ENCODE peak calls at places on chromosomes 16 and 17, in eight cellular contexts. E, R, O, K, G, D, P and Y are unnamed samples.
A peak's percentile ranks its signal among the peaks of the same experiment; 100 is the strongest.

GRCh38 chr17:75289832-75290337 is 652 bp upstream of the SLC25A19 start:
- DNase-seq in D (peak; percentile 52), G (no peak), P (peak; percentile 53), E (no peak), R (peak; percentile 65), O (peak; percentile 80), K (no peak), Y (peak; percentile 86)

GRCh38 chr17:41773731-41774193 is 12.7 kb downstream of the JUP start:
- DNase-seq in D (no peak), R (peak; percentile 25), K (no peak), G (no peak), O (no peak), P (peak; percentile 38), E (no peak), Y (no peak)

GRCh38 chr16:27489421-27489820 is 60.3 kb downstream of the GTF3C1 start:
- DNase-seq in D (no peak), K (no peak), E (no peak), G (no peak), R (no peak), P (no peak), O (no peak), Y (no peak)

GRCh38 chr17:41322264-41322902 is 6.9 kb upstream of the KRTAP17-1 start:
- DNase-seq in E (no peak), K (no peak), O (no peak), G (no peak), D (no peak), R (peak; percentile 71), P (no peak), Y (peak; percentile 62)

GRCh38 chr16:30761427-30761927 is 385 bp downstream of the CFAP119 start:
- DNase-seq in P (no peak), O (no peak), E (peak; percentile 54), G (peak; percentile 51), D (peak; percentile 18), K (no peak), R (peak; percentile 24), Y (no peak)

GRCh38 chr17:4607773-4608187 is 23.5 kb downstream of the SMTNL2 start:
- DNase-seq in D (peak; percentile 83), G (no peak), E (peak; percentile 3), K (peak; percentile 59), R (peak; percentile 67), P (peak; percentile 82), O (no peak), Y (peak; percentile 59)

GRCh38 chr16:12146966-12147365 is 170.4 kb downstream of the SNX29 start:
- DNase-seq in D (no peak), R (no peak), O (no peak), K (no peak), G (no peak), E (no peak), P (no peak), Y (peak; percentile 52)

GRCh38 chr16:1159973-1160772 is 7.3 kb downstream of the CACNA1H start:
- DNase-seq in G (no peak), O (no peak), E (no peak), R (no peak), P (peak; percentile 47), K (no peak), D (peak; percentile 80), Y (no peak)

GRCh38 chr17:4710693-4711634 is 532 bp downstream of the ARRB2 start:
- DNase-seq in D (no peak), R (no peak), G (no peak), O (no peak), E (no peak), P (no peak), K (peak; percentile 49), Y (peak; percentile 22)

GRCh38 chr17:1134634-1135324 is 45.0 kb downstream of the ABR start:
- DNase-seq in E (no peak), R (no peak), G (no peak), K (no peak), P (peak; percentile 75), O (peak; percentile 77), D (peak; percentile 77), Y (no peak)

GRCh38 chr16:29808219-29808900 is 2.0 kb downstream of the MAZ start:
- DNase-seq in O (no peak), E (no peak), G (no peak), R (no peak), K (no peak), D (no peak), P (peak; percentile 29), Y (no peak)

DNA sequence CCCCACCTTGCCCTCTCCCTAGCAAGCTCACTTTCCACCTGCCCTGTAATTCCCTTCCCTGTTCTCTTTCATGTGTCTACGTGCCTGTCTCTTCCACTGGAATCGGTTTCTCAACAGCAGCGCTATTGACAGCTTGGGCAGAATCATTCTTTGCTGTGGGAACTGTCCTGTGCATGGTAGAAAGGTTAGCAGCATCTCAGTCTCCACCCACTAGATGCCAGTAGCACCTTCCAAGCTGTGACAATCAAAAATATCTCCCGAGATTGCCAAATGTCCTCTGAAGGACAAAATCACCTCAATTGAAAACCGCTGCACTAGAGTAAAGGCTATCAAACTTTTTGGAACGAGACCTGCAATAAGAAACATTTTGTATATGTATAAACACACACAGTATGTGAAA is 41.6 kb upstream of the KSR1 start:
- DNase-seq in R (no peak), E (no peak), P (no peak), K (no peak), D (no peak), G (no peak), O (no peak), Y (no peak)
- TF ChIP-seq CTCF in R (no peak), E (no peak), P (no peak), K (no peak), D (no peak), G (no peak), O (no peak), Y (no peak)

DNA sequence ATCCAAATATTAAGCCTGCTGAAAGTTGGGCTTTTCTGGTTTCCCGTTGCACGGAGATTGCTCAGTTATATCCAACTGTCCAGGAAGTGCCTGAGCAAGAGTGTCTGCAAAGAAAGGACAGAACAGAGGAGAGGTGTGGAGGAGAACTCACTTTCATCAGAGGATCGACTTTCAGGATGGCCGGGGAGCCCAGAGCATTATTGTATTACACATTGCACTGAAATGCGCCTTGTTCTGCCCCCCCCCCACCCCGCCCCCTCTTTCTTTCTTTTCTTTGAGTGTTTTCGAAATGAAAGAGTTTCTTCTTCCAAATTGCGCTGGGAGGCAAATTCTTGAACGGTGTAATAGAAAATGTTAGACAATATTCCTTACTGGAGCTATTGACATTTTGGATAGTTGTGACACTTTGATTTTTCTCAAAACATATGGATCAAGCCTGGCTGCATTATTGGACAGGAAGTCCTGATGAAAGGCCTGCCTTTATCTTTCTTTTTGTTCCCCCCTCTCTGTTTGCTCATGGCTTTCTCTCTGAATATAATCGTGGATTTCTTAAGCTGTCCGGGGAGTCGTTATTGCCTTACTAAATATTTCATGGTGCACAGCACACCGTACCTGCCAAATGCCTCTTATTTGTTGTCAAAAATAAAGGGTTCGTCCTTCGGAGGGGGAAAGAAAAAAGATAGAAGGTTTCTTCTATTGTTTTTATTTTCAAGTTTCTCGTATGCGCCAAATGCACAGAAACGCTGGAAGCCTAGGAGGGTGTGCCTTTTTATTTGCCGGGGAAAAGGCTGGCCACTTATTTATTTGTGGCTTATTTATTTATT is 110.8 kb downstream of the IRX3 start:
- DNase-seq in P (no peak), E (no peak), R (peak; percentile 8), K (no peak), G (no peak), O (no peak), D (no peak), Y (peak; percentile 9)
- TF ChIP-seq CTCF in P (no peak), E (no peak), R (no peak), K (no peak), G (no peak), O (no peak), D (no peak), Y (no peak)

GRCh38 chr17:27422601-27423000 is 33.6 kb upstream of the KSR1 start:
- DNase-seq in G (no peak), E (no peak), O (no peak), R (no peak), P (no peak), D (no peak), K (no peak), Y (no peak)

GRCh38 chr17:27419156-27419555 is 37.1 kb upstream of the KSR1 start:
- DNase-seq in K (no peak), G (no peak), P (no peak), O (no peak), E (no peak), R (no peak), D (no peak), Y (no peak)

GRCh38 chr17:27423651-27424050 is 32.6 kb upstream of the KSR1 start:
- DNase-seq in O (no peak), K (no peak), R (peak; percentile 14), E (no peak), D (no peak), G (no peak), P (no peak), Y (no peak)

GRCh38 chr17:27420211-27420950 is 35.9 kb upstream of the KSR1 start:
- DNase-seq in R (no peak), K (no peak), D (no peak), E (no peak), G (no peak), O (no peak), P (no peak), Y (no peak)

DNA sequence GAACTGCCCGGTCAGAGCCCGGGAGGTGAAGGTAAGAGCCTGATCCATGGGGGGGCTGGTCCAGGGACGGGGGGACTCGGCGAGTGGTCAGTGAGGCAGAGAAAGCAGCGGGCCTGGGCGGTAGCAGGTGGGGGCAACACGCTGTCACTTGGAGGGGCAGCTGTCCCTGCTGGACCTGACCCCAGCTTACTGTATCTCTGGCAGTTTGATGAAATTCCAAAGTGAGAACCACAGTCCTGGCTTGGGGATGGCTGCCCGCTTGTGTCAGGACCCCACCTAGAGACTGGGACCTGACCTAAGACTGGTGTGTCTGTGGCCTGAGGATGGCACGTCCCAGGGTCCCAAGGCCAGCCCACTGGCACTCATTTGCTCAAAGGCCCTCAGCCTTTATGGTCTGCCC is 35.1 kb upstream of the KSR1 start:
- DNase-seq in R (no peak), D (no peak), P (no peak), O (no peak), G (no peak), E (no peak), K (no peak), Y (no peak)
- TF ChIP-seq CTCF in R (no peak), D (no peak), P (no peak), O (no peak), G (no peak), E (no peak), K (no peak), Y (no peak)

GRCh38 chr16:15881794-15882379 is 6.5 kb downstream of the CEP20 start:
- DNase-seq in P (no peak), D (no peak), R (no peak), K (no peak), G (no peak), E (no peak), O (no peak), Y (no peak)

GRCh38 chr16:15879255-15879804 is 9.1 kb downstream of the CEP20 start:
- DNase-seq in D (no peak), E (no peak), G (no peak), O (no peak), K (no peak), R (peak; percentile 96), P (no peak), Y (peak; percentile 89)

GRCh38 chr16:15880909-15881308 is 7.5 kb downstream of the CEP20 start:
- DNase-seq in E (no peak), R (no peak), D (no peak), G (no peak), O (no peak), P (no peak), K (no peak), Y (no peak)

GRCh38 chr16:15882563-15882962 is 5.8 kb downstream of the CEP20 start:
- DNase-seq in O (no peak), E (no peak), K (no peak), D (no peak), G (no peak), R (no peak), P (no peak), Y (no peak)

GRCh38 chr16:15880434-15880833 is 8.0 kb downstream of the CEP20 start:
- DNase-seq in G (no peak), O (no peak), R (no peak), E (no peak), D (no peak), P (no peak), K (no peak), Y (no peak)
- TF ChIP-seq CTCF in G (no peak), O (no peak), R (no peak), E (no peak), D (no peak), P (no peak), K (no peak), Y (no peak)